ENCODE peak calls at places on chromosomes 13 and 19, in four cellular contexts. D is Peyer's patch, P is testis, A is GM23248. F is an unnamed sample. For H3K4me1, the result is how much of the 10 kb centered on the place peaks cover.

GRCh38 chr19:42196011-42197001 is 21.2 kb downstream of the DEDD2 start:
- DNase-seq in D (no peak), P (peak), A (no peak), F (no peak)

GRCh38 chr19:10826236-10826635 is 9.8 kb downstream of the TMED1 start:
- DNase-seq in D (no peak), P (no peak), A (no peak), F (no peak)

GRCh38 chr13:48069573-48069972 is 25.3 kb downstream of the MED4 start:
- DNase-seq in D (no peak), P (no peak), A (no peak), F (no peak)

GRCh38 chr13:105597573-105597972 is 937.9 kb downstream of the EFNB2 start:
- DNase-seq in D (no peak), P (no peak), A (no peak), F (no peak)

GRCh38 chr13:49927755-49928154 is 8.4 kb downstream of the SPRYD7 start:
- DNase-seq in D (no peak), P (no peak), A (peak), F (no peak)

GRCh38 chr19:58212336-58213074 is 16.2 kb upstream of the ZNF544 start:
- DNase-seq in D (no peak), P (no peak), A (peak), F (no peak)

GRCh38 chr13:21744149-21744548 is 73.3 kb downstream of the FGF9 start:
- DNase-seq in D (no peak), P (no peak), A (no peak), F (no peak)

GRCh38 chr19:17332677-17333581 is 1.7 kb downstream of the ANO8 start:
- DNase-seq in D (no peak), P (peak), A (peak), F (peak)

GRCh38 chr19:46211201-46211881 is 18.2 kb upstream of the IGFL1 start:
- DNase-seq in D (no peak), P (peak), A (peak), F (no peak)

GRCh38 chr13:26376430-26376829 is 122.5 kb downstream of the CDK8 start:
- DNase-seq in D (no peak), P (no peak), A (no peak), F (no peak)

GRCh38 chr13:41085961-41086360 is 24.7 kb downstream of the WBP4 start:
- DNase-seq in D (no peak), P (no peak), A (no peak), F (no peak)

GRCh38 chr13:71079638-71080037 is 787.4 kb downstream of the DACH1 start:
- DNase-seq in D (no peak), P (no peak), A (no peak), F (no peak)

GRCh38 chr19:28330831-28331230 is 882.1 kb downstream of the UQCRFS1 start:
- DNase-seq in D (no peak), P (no peak), A (peak), F (no peak)

GRCh38 chr19:15452111-15453047 is 2.6 kb upstream of the WIZ start:
- DNase-seq in D (peak), P (peak), A (peak), F (peak)

GRCh38 chr19:12745166-12745897 is 6.3 kb upstream of the BEST2 start:
- DNase-seq in D (no peak), P (no peak), A (no peak), F (no peak)

GRCh38 chr13:33537691-33538090 is 252.1 kb upstream of the STARD13 start:
- DNase-seq in D (no peak), P (no peak), A (no peak), F (no peak)

GRCh38 chr13:41917641-41918040 is 43.3 kb downstream of the VWA8 start:
- DNase-seq in D (no peak), P (no peak), A (peak), F (no peak)

GRCh38 chr13:110394371-110394841 is 87.3 kb downstream of the COL4A2 start:
- DNase-seq in D (no peak), P (no peak), A (no peak), F (no peak)

GRCh38 chr13:113184568-113185440 is 23.7 kb downstream of the PCID2 start:
- DNase-seq in D (no peak), P (no peak), A (no peak), F (no peak)

DNA sequence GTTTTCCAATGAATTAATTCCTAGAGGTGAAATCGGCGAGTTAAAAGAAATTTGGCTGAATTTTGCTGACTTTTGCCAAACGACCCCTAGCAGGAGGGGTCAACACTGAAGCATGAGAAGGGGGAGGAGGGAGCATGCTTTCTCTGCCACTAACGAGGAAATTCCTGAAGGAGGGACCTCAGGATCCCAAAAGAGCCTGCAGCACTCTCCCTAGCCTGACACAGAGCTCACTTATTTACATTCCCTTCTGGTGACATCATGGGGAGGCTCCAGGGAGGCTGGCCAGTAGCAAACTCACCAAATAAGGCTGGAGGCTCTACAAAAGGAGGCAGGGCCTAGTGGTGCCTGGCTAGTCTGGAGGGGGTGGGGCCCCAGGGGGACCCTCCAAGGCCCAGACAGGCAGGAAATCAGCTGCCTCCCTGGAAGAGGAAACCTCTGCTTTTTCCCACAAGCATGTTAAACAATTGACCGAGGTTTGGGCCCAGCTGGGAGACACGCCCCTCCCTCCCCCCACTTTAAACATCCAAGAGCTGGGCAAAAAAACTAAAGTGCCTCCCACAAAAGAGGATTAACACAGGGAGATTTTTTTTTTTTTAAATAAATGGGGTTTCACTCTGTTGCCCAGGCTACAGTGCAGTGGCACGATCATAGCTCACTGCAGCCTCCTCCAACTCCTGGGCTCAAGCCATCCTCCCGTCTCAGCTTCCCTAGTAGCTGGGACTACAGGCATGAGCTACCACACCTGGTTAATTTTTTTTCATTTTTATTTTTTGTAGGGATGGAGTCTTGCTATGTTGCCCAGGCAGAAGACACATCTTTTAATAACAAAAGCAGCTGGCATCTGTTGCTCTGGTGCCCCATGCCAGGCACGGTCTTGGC is 2.1 kb downstream of the DAPK3 start:
- DNase-seq in D (peak), P (peak), A (peak), F (peak)
- H3K4me3 ChIP-seq in D (no peak), P (no peak), A (peak), F (no peak)

DNA sequence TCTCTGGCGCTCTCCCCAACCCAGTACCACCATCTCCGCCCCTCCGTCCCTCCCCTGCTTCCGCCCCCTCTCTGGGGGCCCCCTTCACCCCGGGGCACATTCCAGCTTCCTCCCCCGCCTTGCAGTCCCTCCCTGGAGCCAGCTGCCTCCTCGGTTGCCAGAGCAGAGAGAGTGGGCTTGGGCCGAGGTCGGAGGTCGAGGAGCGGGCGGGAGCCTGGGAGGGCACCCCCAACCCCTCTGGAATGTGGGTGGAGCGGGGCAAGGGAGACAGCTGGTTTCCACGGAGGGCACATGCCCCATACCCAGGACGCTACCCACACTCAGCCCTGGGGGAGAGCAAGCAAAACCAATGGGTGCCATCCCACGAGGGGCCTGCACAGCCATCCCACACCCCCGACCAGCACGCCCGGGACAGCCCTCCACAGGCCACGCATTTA is 6.4 kb upstream of the CIRBP start:
- DNase-seq in D (no peak), P (no peak), A (no peak), F (no peak)
- H3K4me1 ChIP-seq in D (under half), P (half or more), A (under half), F (under half)

GRCh38 chr19:3366761-3367571 is 583 bp downstream of the NFIC start:
- DNase-seq in D (no peak), P (peak), A (peak), F (no peak)
- H3K4me3 ChIP-seq in D (peak), P (peak), A (peak), F (peak)

DNA sequence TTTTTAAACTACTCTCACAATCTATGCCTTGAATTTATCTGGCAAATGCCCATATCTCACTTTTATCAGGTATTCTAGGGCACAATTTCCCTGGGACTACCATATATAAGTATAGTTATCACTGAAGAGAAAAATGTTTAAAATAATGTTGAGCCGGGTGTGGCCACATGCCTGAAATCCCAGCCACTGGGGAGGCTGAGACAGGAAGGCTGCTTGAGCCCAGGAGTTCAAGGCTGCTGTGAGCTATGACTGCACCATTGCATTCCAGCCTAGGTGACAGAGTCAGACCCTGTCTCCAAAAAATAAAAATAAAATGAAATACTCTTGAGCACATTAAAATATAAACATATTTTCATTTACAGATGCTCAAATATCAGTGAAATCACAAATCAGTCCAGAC is 4.1 kb downstream of the KATNAL1 start:
- DNase-seq in D (no peak), P (no peak), A (no peak), F (no peak)
- H3K4me1 ChIP-seq in D (under half), P (under half), A (half or more), F (under half)

GRCh38 chr19:7554565-7554964 is 19.0 kb downstream of the PNPLA6 start:
- DNase-seq in D (no peak), P (no peak), A (no peak), F (no peak)

GRCh38 chr19:7549749-7550148 is 14.2 kb downstream of the PNPLA6 start:
- DNase-seq in D (no peak), P (no peak), A (no peak), F (no peak)

GRCh38 chr19:7552781-7553180 is 17.3 kb downstream of the PNPLA6 start:
- DNase-seq in D (no peak), P (no peak), A (no peak), F (no peak)

GRCh38 chr19:7550169-7550770 is 14.8 kb downstream of the PNPLA6 start:
- DNase-seq in D (no peak), P (no peak), A (no peak), F (no peak)

DNA sequence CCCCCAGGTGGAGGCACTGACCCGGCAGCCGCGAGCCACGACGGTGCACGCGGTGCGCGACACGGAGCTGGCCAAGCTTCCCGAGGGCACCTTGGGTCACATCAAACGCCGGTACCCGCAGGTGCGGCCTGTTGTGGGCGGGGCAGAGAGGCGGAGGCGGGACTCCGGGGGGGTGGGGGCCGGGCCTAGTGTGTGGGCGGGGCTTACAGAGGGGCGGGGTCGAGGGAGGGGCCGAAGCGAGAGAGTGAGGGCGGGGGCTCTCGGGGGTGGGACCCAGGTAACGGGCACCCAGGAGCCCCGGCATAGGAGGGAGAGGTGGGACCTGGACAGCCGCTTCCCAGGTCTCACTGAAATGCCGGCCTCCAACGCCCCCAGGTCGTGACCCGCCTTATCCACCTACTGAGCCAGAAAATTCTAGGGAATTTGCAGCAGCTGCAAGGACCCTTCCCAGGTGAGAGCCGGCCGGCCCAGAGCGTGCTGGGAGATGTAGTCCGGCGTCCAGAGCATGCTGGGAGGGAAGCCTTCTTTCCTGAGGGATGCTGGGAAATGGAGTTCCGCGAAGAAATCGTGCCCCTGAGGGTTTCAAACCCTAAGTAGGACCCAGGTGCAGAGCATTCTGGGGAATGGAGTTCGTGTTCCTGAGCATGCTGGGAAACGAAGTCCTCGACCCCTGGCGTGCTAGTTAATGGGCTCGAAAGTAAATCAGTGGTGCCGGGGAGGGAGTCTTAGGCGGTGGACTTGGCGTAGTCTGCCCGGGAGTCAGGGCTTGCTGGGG is 15.7 kb downstream of the PNPLA6 start:
- DNase-seq in D (peak), P (peak), A (peak), F (peak)
- H3K4me3 ChIP-seq in D (no peak), P (peak), A (no peak), F (peak)

F was measured in small intestine.